ENCODE peak calls at places on chromosomes 16 and 17, in seven cellular contexts. J is germinal center, Y is NCI-H1436, T is psoas muscle, N is HT1080, L is hepatic stellate cell, R is hippocampal formation. B is an unnamed sample.

GRCh38 chr17:68356520-68356919 is 65.2 kb downstream of the ARSG start:
- DNase-seq in J (no peak), Y (no peak), T (no peak), N (peak), L (no peak), R (no peak), B (peak)

GRCh38 chr17:69581061-69581955 is 166.8 kb downstream of the MAP2K6 start:
- DNase-seq in J (peak), Y (no peak), T (no peak), N (no peak), L (no peak), R (no peak), B (no peak)

GRCh38 chr17:51650772-51651171 is 390.4 kb downstream of the UTP18 start:
- DNase-seq in J (no peak), Y (no peak), T (no peak), N (no peak), L (no peak), R (no peak), B (no peak)

GRCh38 chr17:63358956-63359355 is 87.2 kb downstream of the CYB561 start:
- DNase-seq in J (no peak), Y (no peak), T (no peak), N (no peak), L (no peak), R (no peak), B (no peak)

GRCh38 chr17:76082326-76083251 is 3.6 kb downstream of the ZACN start:
- DNase-seq in J (no peak), Y (no peak), T (no peak), N (no peak), L (no peak), R (no peak), B (no peak)

GRCh38 chr17:40477796-40478195 is 23.6 kb downstream of the TNS4 start:
- DNase-seq in J (no peak), Y (no peak), T (no peak), N (no peak), L (no peak), R (no peak), B (no peak)

GRCh38 chr16:89241187-89242003 is 23.9 kb downstream of the ZNF778 start:
- DNase-seq in J (peak), Y (peak), T (peak), N (peak), L (peak), R (peak), B (no peak)

GRCh38 chr17:57481901-57482300 is 225.6 kb downstream of the MSI2 start:
- DNase-seq in J (no peak), Y (no peak), T (no peak), N (peak), L (peak), R (no peak), B (peak)

GRCh38 chr16:86590501-86591144 is 12.3 kb downstream of the FOXL1 start:
- DNase-seq in J (no peak), Y (no peak), T (no peak), N (peak), L (no peak), R (no peak), B (peak)

GRCh38 chr17:81282876-81283275 is 12.2 kb downstream of the SLC38A10 start:
- DNase-seq in J (no peak), Y (no peak), T (no peak), N (no peak), L (no peak), R (no peak), B (no peak)

GRCh38 chr17:82791532-82791931 is 39.7 kb downstream of the TBCD start:
- DNase-seq in J (no peak), Y (no peak), T (no peak), N (peak), L (peak), R (no peak), B (peak)

GRCh38 chr17:5587431-5588032 is 3.2 kb upstream of the NLRP1 start:
- DNase-seq in J (peak), Y (peak), T (no peak), N (peak), L (peak), R (peak), B (no peak)

GRCh38 chr17:17713839-17714238 is 32.6 kb downstream of the RAI1 start:
- DNase-seq in J (no peak), Y (no peak), T (no peak), N (no peak), L (peak), R (no peak), B (no peak)

GRCh38 chr17:9520649-9521435 is 54.8 kb downstream of the STX8 start:
- DNase-seq in J (no peak), Y (no peak), T (no peak), N (no peak), L (no peak), R (no peak), B (no peak)

GRCh38 chr16:78390070-78390469 is 290.6 kb downstream of the WWOX start:
- DNase-seq in J (no peak), Y (no peak), T (no peak), N (no peak), L (no peak), R (no peak), B (no peak)

GRCh38 chr17:64115871-64116534 is 13.9 kb downstream of the ERN1 start:
- DNase-seq in J (no peak), Y (no peak), T (no peak), N (peak), L (peak), R (no peak), B (no peak)

GRCh38 chr17:65975878-65976277 is 216.1 kb downstream of the CEP112 start:
- DNase-seq in J (no peak), Y (no peak), T (no peak), N (no peak), L (no peak), R (no peak), B (no peak)